ENCODE peak calls at places on chromosomes 5 and 9, in eight cellular contexts. I is HCT116, Y is GM23338, J is A549, G is K562, O is Panc1, U is HL-60, M is SK-N-SH. N is an unnamed sample.

GRCh38 chr5:67807116-67807888 is 408.3 kb upstream of the PIK3R1 start:
- DNase-seq in M (no peak), Y (no peak), J (no peak), G (no peak), U (no peak), O (no peak), I (no peak), N (peak; percentile 74)

GRCh38 chr5:26986985-26987384 is 51.4 kb downstream of the CDH9 start:
- DNase-seq in J (no peak), I (no peak), Y (no peak), G (no peak), O (no peak), U (no peak), M (no peak), N (no peak)

GRCh38 chr5:135266301-135266630 is 132.8 kb downstream of the MACROH2A1 start:
- DNase-seq in J (no peak), I (no peak), Y (no peak), U (no peak), M (no peak), O (no peak), G (no peak), N (no peak)

GRCh38 chr9:89165880-89166279 is 12.7 kb downstream of the SHC3 start:
- DNase-seq in I (no peak), J (no peak), U (no peak), M (no peak), O (no peak), Y (no peak), G (no peak), N (no peak)

GRCh38 chr5:9820696-9821449 is 190.7 kb upstream of the TAS2R1 start:
- DNase-seq in G (no peak), O (no peak), I (no peak), J (no peak), U (no peak), Y (no peak), M (no peak), N (no peak)

GRCh38 chr9:18821794-18822193 is 211.2 kb downstream of the SAXO1 start:
- DNase-seq in Y (peak; percentile 24), M (no peak), U (no peak), J (no peak), O (no peak), I (no peak), G (no peak), N (no peak)

GRCh38 chr5:81495286-81495685 is 101.4 kb upstream of the ACOT12 start:
- DNase-seq in I (no peak), U (no peak), J (no peak), Y (no peak), M (no peak), O (no peak), G (no peak), N (no peak)

GRCh38 chr5:143550985-143551630 is 147.6 kb upstream of the NR3C1 start:
- DNase-seq in G (no peak), U (no peak), Y (no peak), I (no peak), M (no peak), O (no peak), J (no peak), N (no peak)

GRCh38 chr9:127788337-127789011 is 2.6 kb downstream of the CDK9 start:
- DNase-seq in Y (no peak), J (no peak), U (no peak), I (no peak), M (no peak), O (no peak), G (no peak), N (no peak)

GRCh38 chr5:75600535-75600934 is 10.7 kb upstream of the ANKDD1B start:
- DNase-seq in I (no peak), G (no peak), O (no peak), Y (no peak), J (no peak), M (no peak), U (no peak), N (no peak)

GRCh38 chr5:75603421-75603820 is 7.8 kb upstream of the ANKDD1B start:
- DNase-seq in M (no peak), O (no peak), Y (no peak), U (no peak), I (no peak), G (no peak), J (no peak), N (no peak)

GRCh38 chr5:75601567-75601966 is 9.7 kb upstream of the ANKDD1B start:
- DNase-seq in Y (no peak), I (no peak), U (no peak), J (no peak), M (no peak), G (no peak), O (no peak), N (no peak)

GRCh38 chr5:75603835-75604234 is 7.4 kb upstream of the ANKDD1B start:
- DNase-seq in U (no peak), O (no peak), Y (no peak), J (no peak), G (no peak), I (no peak), M (no peak), N (no peak)

GRCh38 chr5:75601996-75602395 is 9.3 kb upstream of the ANKDD1B start:
- DNase-seq in U (no peak), Y (no peak), O (no peak), G (no peak), I (no peak), M (no peak), J (peak; percentile 38), N (no peak)
- TF ChIP-seq REST in U (no peak), Y (no peak), O (no peak), G (no peak), I (no peak), M (no peak), J (no peak), N (no peak)

GRCh38 chr5:1864896-1865440 is 17.8 kb downstream of the IRX4 start:
- DNase-seq in G (no peak), Y (no peak), U (no peak), I (no peak), O (no peak), M (no peak), J (no peak), N (no peak)
- TF ChIP-seq REST in G (no peak), Y (no peak), U (no peak), I (no peak), O (no peak), M (no peak), J (no peak), N (no peak)

DNA sequence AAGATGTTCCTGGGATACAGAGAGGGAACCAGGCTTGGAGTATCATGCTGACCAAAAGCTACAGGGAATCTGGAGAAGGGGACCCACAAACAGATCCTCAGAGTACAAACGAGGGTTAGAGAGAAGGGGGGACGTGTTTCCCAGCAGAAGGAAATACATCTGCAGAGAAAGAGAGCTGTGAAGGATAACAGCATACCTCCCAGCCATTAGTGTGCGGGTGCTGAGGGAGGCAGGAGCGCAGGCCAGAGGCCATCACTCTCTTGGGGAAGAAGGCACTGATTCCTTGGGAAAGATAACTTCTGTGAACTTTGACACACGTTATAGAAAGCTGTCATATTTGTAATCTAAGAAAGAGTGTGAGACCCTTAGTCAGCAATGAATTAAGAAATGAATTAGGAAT is 96.9 kb downstream of the KCNN2 start:
- DNase-seq in Y (no peak), U (no peak), G (no peak), I (no peak), J (no peak), O (no peak), M (no peak), N (no peak)
- TF ChIP-seq REST in Y (no peak), U (no peak), G (no peak), I (no peak), J (no peak), O (no peak), M (no peak), N (no peak)

GRCh38 chr9:35956646-35957045 is 1.3 kb downstream of the OR2S2 start:
- DNase-seq in U (no peak), I (no peak), M (no peak), O (no peak), J (no peak), Y (no peak), G (no peak), N (no peak)
- TF ChIP-seq REST in U (no peak), I (no peak), M (no peak), O (no peak), J (no peak), Y (no peak), G (no peak), N (no peak)

DNA sequence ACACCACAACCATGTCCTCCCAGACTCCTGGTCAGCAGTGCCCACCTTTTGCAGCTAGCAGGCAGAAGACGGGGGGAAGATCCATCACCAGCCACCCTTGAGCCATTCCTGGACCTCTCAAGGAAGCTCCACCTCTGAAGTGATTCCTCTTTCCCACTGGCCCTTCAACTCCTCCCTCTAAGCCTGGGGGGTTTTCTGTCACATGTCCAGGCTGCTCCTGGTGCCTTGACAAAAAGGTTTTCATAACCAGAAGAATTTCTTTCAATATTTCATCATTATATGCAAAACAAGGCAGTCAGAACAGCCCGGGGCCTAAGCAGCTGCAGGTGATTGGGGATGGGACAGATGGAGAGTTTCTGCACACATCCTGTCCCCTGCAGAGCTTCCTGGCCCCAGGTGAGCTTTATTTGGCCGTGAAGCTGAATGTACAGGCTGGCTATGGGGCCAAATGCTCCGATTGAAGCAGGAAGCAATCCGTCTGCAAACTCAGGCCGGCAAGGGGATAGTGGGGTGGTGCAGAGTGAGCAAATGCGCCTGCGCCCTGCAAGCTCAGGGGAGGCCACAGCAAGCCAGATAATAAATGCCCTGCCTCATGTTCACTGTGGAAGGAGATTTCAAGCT is 173.5 kb downstream of the C5orf15 start:
- DNase-seq in G (no peak), Y (peak; percentile 3), M (no peak), O (no peak), I (no peak), U (no peak), J (no peak), N (no peak)
- TF ChIP-seq REST in G (no peak), Y (no peak), M (no peak), O (no peak), I (no peak), U (no peak), J (no peak), N (no peak)

GRCh38 chr5:40381676-40382363 is 297.9 kb upstream of the PTGER4 start:
- DNase-seq in Y (no peak), J (peak; percentile 31), I (no peak), U (no peak), M (no peak), G (no peak), O (peak; percentile 85), N (no peak)
- TF ChIP-seq REST in Y (no peak), J (no peak), I (no peak), U (no peak), M (no peak), G (no peak), O (no peak), N (no peak)

GRCh38 chr9:129851821-129852220 is 16.6 kb downstream of the USP20 start:
- DNase-seq in Y (no peak), O (no peak), I (no peak), U (no peak), M (no peak), J (no peak), G (no peak), N (no peak)

GRCh38 chr9:129854588-129855110 is 19.4 kb downstream of the USP20 start:
- DNase-seq in Y (no peak), U (no peak), O (no peak), I (no peak), G (no peak), M (no peak), J (no peak), N (no peak)

GRCh38 chr9:129852575-129852974 is 17.3 kb downstream of the USP20 start:
- DNase-seq in M (peak; percentile 63), O (no peak), J (no peak), G (no peak), U (no peak), Y (no peak), I (no peak), N (no peak)

GRCh38 chr9:129850821-129851540 is 15.7 kb downstream of the USP20 start:
- DNase-seq in I (no peak), Y (no peak), U (no peak), M (no peak), G (no peak), O (no peak), J (no peak), N (no peak)

GRCh38 chr9:129853614-129854013 is 18.4 kb downstream of the USP20 start:
- DNase-seq in Y (no peak), I (no peak), J (no peak), U (no peak), O (no peak), M (no peak), G (no peak), N (no peak)
- TF ChIP-seq REST in Y (no peak), I (no peak), J (no peak), U (no peak), O (no peak), M (no peak), G (no peak), N (no peak)

N was measured in GM12878.